ENCODE peak calls at places on chromosome 9, in six cellular contexts. C is aorta, Y is transverse colon, Q is pancreas, Z is mesenchymal stem cell, S is tibial nerve. O is an unnamed sample. For H3K9me3, the result is how much of the 10 kb centered on the place peaks cover.

GRCh38 chr9:68775003-68775730 is 70.1 kb downstream of the PIP5K1B start:
- DNase-seq in C (no peak), Y (no peak), Q (no peak), Z (peak), S (no peak), O (no peak)

GRCh38 chr9:72753261-72753893 is 199.5 kb downstream of the ALDH1A1 start:
- DNase-seq in C (no peak), Y (no peak), Q (no peak), Z (peak), S (no peak), O (no peak)

GRCh38 chr9:133953976-133954709 is 38.0 kb downstream of the VAV2 start:
- DNase-seq in C (peak), Y (no peak), Q (peak), Z (no peak), S (no peak), O (no peak)

GRCh38 chr9:92180669-92181181 is 65.5 kb upstream of the SPTLC1 start:
- DNase-seq in C (no peak), Y (no peak), Q (no peak), Z (peak), S (no peak), O (no peak)

GRCh38 chr9:82363666-82364065 is 375.1 kb downstream of the SPATA31D1 start:
- DNase-seq in C (no peak), Y (no peak), Q (no peak), Z (no peak), S (no peak), O (no peak)

GRCh38 chr9:126123927-126124326 is 202.7 kb upstream of the MVB12B start:
- DNase-seq in C (no peak), Y (no peak), Q (no peak), Z (no peak), S (no peak), O (no peak)

GRCh38 chr9:93902780-93903655 is 52.1 kb downstream of the BARX1 start:
- DNase-seq in C (peak), Y (peak), Q (no peak), Z (no peak), S (no peak), O (no peak)

GRCh38 chr9:89430995-89431394 is 66.9 kb downstream of the SEMA4D start:
- DNase-seq in C (no peak), Y (peak), Q (no peak), Z (no peak), S (no peak), O (no peak)

GRCh38 chr9:14340536-14340935 is 26.6 kb upstream of the NFIB start:
- DNase-seq in C (no peak), Y (no peak), Q (no peak), Z (no peak), S (no peak), O (no peak)

GRCh38 chr9:5493597-5494511 is 16.5 kb upstream of the PDCD1LG2 start:
- DNase-seq in C (no peak), Y (peak), Q (no peak), Z (peak), S (peak), O (no peak)

GRCh38 chr9:70006299-70006698 is 37.3 kb upstream of the MAMDC2 start:
- DNase-seq in C (no peak), Y (no peak), Q (no peak), Z (no peak), S (no peak), O (no peak)

GRCh38 chr9:131578778-131579504 is 33.6 kb downstream of the PRRT1B start:
- DNase-seq in C (peak), Y (peak), Q (peak), Z (no peak), S (no peak), O (no peak)

GRCh38 chr9:108634669-108635462 is 220.9 kb downstream of the ACTL7B start:
- DNase-seq in C (no peak), Y (no peak), Q (no peak), Z (no peak), S (no peak), O (no peak)

GRCh38 chr9:77957652-77958051 is 74.0 kb downstream of the GNAQ start:
- DNase-seq in C (no peak), Y (no peak), Q (no peak), Z (no peak), S (no peak), O (no peak)

GRCh38 chr9:12775963-12776774 is 1.3 kb downstream of the LURAP1L start:
- DNase-seq in C (peak), Y (peak), Q (peak), Z (peak), S (peak), O (no peak)

GRCh38 chr9:132481467-132481866 is 71.5 kb downstream of the CFAP77 start:
- DNase-seq in C (no peak), Y (no peak), Q (no peak), Z (no peak), S (no peak), O (no peak)

GRCh38 chr9:128628471-128629048 is 28.1 kb downstream of the DYNC2I2 start:
- DNase-seq in C (peak), Y (peak), Q (peak), Z (no peak), S (peak), O (no peak)

GRCh38 chr9:97703437-97704326 is 6.5 kb upstream of the XPA start:
- DNase-seq in C (no peak), Y (no peak), Q (no peak), Z (peak), S (no peak), O (no peak)

GRCh38 chr9:89864731-89865130 is 259.9 kb downstream of the GADD45G start:
- DNase-seq in C (peak), Y (no peak), Q (no peak), Z (no peak), S (no peak), O (no peak)

GRCh38 chr9:18493361-18494015 is 19.5 kb downstream of the ADAMTSL1 start:
- DNase-seq in C (no peak), Y (no peak), Q (no peak), Z (peak), S (no peak), O (no peak)

GRCh38 chr9:106035810-106036209 is 341.5 kb downstream of the TMEM38B start:
- DNase-seq in C (no peak), Y (no peak), Q (no peak), Z (no peak), S (no peak), O (no peak)

GRCh38 chr9:36914212-36914577 is 119.9 kb downstream of the PAX5 start:
- DNase-seq in C (no peak), Y (no peak), Q (no peak), Z (no peak), S (no peak), O (no peak)

GRCh38 chr9:126112135-126112720 is 214.4 kb upstream of the MVB12B start:
- DNase-seq in C (no peak), Y (peak), Q (no peak), Z (no peak), S (no peak), O (no peak)

GRCh38 chr9:86925686-86926085 is 21.6 kb downstream of the GAS1 start:
- DNase-seq in C (no peak), Y (no peak), Q (no peak), Z (no peak), S (no peak), O (no peak)

GRCh38 chr9:93669116-93669957 is 93.0 kb downstream of the PHF2 start:
- DNase-seq in C (peak), Y (peak), Q (peak), Z (peak), S (no peak), O (peak)

GRCh38 chr9:110452227-110452801 is 114.7 kb upstream of the TXNDC8 start:
- DNase-seq in C (no peak), Y (no peak), Q (no peak), Z (peak), S (no peak), O (no peak)

GRCh38 chr9:70574222-70574837 is 159.9 kb upstream of the KLF9 start:
- DNase-seq in C (no peak), Y (no peak), Q (no peak), Z (peak), S (peak), O (no peak)

GRCh38 chr9:35741740-35742139 is 7.3 kb downstream of the GBA2 start:
- DNase-seq in C (no peak), Y (no peak), Q (no peak), Z (no peak), S (no peak), O (no peak)

GRCh38 chr9:128081052-128081451 is 13.0 kb downstream of the SLC25A25 start:
- DNase-seq in C (no peak), Y (no peak), Q (peak), Z (peak), S (peak), O (no peak)

GRCh38 chr9:121550569-121551512 is 51.2 kb upstream of the GGTA1 start:
- DNase-seq in C (peak), Y (peak), Q (peak), Z (peak), S (peak), O (peak)

GRCh38 chr9:123406016-123406415 is 50.0 kb downstream of the CRB2 start:
- DNase-seq in C (no peak), Y (no peak), Q (no peak), Z (no peak), S (no peak), O (no peak)

GRCh38 chr9:134662143-134662876 is 20.7 kb downstream of the COL5A1 start:
- DNase-seq in C (peak), Y (peak), Q (no peak), Z (peak), S (peak), O (no peak)

GRCh38 chr9:91245432-91246313 is 116.0 kb downstream of the AUH start:
- DNase-seq in C (no peak), Y (no peak), Q (no peak), Z (no peak), S (no peak), O (no peak)

GRCh38 chr9:83511051-83511450 is 27.1 kb downstream of the FRMD3 start:
- DNase-seq in C (no peak), Y (no peak), Q (no peak), Z (peak), S (no peak), O (no peak)

GRCh38 chr9:100472725-100473261 is at the start of gene TMEFF1:
- DNase-seq in C (peak), Y (peak), Q (peak), Z (peak), S (no peak), O (peak)

GRCh38 chr9:72882117-72882775 is 70.6 kb downstream of the ALDH1A1 start:
- DNase-seq in C (peak), Y (peak), Q (no peak), Z (no peak), S (no peak), O (no peak)

GRCh38 chr9:133839822-133840329 is 101.7 kb upstream of the SARDH start:
- DNase-seq in C (no peak), Y (no peak), Q (peak), Z (peak), S (peak), O (no peak)

GRCh38 chr9:83708515-83709158 is 879 bp upstream of the UBQLN1 start:
- DNase-seq in C (peak), Y (peak), Q (peak), Z (peak), S (peak), O (peak)

GRCh38 chr9:98892296-98892695 is 51.4 kb upstream of the COL15A1 start:
- DNase-seq in C (no peak), Y (no peak), Q (no peak), Z (peak), S (no peak), O (no peak)

GRCh38 chr9:137947012-137947411 is 69.4 kb downstream of the CACNA1B start:
- DNase-seq in C (no peak), Y (no peak), Q (no peak), Z (no peak), S (no peak), O (no peak)
- H3K9me3 ChIP-seq in C (under half), Y (under half), Q (under half), Z (under half), S (under half), O (under half)

GRCh38 chr9:40928803-40929487 is 199.5 kb downstream of the FOXD4L6 start:
- DNase-seq in C (no peak), Y (no peak), Q (no peak), Z (no peak), S (no peak), O (no peak)
- H3K9me3 ChIP-seq in C (under half), Y (half or more), Q (under half), Z (half or more), S (under half), O (half or more)

DNA sequence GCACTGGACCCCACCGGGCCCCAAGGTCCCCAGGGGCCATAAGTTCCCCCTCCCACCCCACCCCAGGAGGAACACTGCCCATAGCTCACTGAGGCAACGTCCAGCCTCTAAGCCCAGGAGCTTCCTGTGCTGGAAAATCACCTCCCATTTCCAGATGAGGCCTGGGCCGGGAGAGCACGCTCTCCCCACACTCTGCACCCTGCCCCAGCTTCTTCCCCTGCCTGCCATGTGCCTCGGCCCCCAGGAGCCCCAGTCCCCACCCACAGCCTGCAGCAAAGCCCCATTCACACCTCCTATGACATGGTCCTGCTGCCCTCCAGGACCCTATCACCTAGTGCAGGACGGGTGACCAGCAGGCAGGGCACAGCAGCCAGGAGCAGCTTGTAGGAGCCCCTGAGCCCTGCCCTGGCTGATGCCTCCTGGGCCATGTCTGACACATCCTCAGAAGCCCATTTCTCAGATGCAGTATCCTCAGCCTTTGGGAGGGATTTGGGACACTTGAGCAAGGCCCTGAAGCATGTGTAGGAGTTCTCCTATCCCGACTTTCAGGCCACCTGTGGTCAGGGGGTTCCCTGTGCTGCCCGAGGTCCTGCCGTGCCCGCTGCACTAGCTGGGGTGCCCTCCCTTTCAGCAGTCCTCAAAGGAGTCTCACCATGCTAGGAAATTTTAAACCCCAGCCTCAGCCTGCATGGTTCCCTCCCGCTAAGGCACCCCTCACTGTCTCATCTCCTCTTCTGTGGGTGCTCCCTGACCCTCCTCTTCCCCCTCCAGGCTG is 119.4 kb upstream of the FOXD4L5 start:
- DNase-seq in C (peak), Y (no peak), Q (no peak), Z (no peak), S (no peak), O (no peak)
- H3K9me3 ChIP-seq in C (under half), Y (under half), Q (under half), Z (under half), S (under half), O (under half)

DNA sequence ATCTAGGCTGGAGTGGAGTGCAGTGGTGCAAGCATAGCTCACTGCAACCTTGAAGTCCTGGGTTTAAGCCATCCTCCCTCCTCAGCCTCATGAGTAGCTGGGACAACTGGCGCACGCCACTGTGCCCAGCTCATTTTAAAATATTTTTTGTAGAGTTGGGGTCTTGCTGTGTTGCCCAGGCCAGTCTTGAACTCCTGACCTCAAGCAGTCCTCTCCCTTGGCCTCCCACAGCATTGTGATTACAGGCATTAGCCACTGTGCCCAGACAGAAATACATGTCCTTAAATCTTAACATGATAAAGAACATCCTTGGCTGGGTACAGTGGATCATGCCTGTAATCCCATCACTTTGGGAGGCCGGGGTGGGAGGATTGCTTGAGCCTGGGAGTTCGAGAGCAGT is 6.7 kb downstream of the ZNF483 start:
- DNase-seq in C (no peak), Y (no peak), Q (no peak), Z (no peak), S (no peak), O (no peak)
- H3K9me3 ChIP-seq in C (under half), Y (under half), Q (under half), Z (half or more), S (under half), O (under half)

GRCh38 chr9:61670616-61671015 is 480.8 kb downstream of the SPATA31A7 start:
- DNase-seq in C (peak), Y (peak), Q (no peak), Z (no peak), S (no peak), O (no peak)

GRCh38 chr9:61671276-61671973 is 481.6 kb downstream of the SPATA31A7 start:
- DNase-seq in C (peak), Y (peak), Q (peak), Z (no peak), S (no peak), O (no peak)

GRCh38 chr9:61667559-61668121 is 477.8 kb downstream of the SPATA31A7 start:
- DNase-seq in C (peak), Y (peak), Q (peak), Z (no peak), S (no peak), O (no peak)

GRCh38 chr9:61668846-61669245 is 479.0 kb downstream of the SPATA31A7 start:
- DNase-seq in C (peak), Y (no peak), Q (peak), Z (no peak), S (no peak), O (no peak)

DNA sequence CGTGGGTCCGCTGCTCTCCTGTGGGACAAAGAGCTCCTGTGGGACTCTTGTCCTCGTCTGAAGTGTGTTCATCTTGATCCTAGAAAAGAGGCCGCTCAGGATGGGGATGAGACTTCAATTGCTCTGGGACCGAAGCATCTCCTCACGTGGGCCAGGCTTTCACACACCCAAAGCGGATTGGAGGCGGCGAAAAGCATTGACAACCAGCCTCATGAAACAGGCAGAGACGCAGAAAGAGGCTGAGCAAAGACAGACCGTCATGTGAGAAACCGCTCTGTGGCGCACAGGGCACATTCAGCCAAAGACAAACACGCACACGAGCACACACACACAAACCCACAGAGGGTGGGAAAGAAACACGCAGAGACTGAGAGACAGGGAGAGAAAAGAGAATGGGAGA is 479.5 kb downstream of the SPATA31A7 start:
- DNase-seq in C (no peak), Y (peak), Q (no peak), Z (no peak), S (no peak), O (no peak)
- H3K9me3 ChIP-seq in C (under half), Y (under half), Q (under half), Z (under half), S (under half), O (under half)

GRCh38 chr9:1198085-1198484 is 147.9 kb downstream of the DMRT2 start:
- DNase-seq in C (no peak), Y (no peak), Q (no peak), Z (no peak), S (no peak), O (no peak)
- H3K9me3 ChIP-seq in C (under half), Y (under half), Q (under half), Z (under half), S (under half), O (under half)

DNA sequence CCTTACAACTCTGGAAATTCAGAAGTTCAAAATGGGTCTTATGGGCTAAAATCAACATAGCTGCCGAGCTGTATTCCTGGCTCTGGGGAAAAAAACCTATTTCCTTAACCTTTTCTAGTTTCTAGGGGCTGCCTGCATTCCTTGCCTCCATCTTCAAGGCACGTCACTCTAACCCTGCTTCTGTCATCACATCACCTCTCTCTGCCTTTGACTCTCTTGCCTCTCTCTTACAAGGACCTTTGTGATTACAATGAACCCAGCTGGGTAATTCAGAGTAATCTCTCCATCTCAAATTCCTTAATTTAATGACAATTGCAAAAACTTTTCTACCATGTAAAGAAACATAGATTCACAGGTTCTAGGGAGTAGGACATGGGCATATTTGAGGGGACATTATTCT is 103.1 kb upstream of the SMC2 start:
- DNase-seq in C (no peak), Y (no peak), Q (no peak), Z (no peak), S (no peak), O (no peak)
- H3K9me3 ChIP-seq in C (under half), Y (under half), Q (under half), Z (under half), S (under half), O (under half)

DNA sequence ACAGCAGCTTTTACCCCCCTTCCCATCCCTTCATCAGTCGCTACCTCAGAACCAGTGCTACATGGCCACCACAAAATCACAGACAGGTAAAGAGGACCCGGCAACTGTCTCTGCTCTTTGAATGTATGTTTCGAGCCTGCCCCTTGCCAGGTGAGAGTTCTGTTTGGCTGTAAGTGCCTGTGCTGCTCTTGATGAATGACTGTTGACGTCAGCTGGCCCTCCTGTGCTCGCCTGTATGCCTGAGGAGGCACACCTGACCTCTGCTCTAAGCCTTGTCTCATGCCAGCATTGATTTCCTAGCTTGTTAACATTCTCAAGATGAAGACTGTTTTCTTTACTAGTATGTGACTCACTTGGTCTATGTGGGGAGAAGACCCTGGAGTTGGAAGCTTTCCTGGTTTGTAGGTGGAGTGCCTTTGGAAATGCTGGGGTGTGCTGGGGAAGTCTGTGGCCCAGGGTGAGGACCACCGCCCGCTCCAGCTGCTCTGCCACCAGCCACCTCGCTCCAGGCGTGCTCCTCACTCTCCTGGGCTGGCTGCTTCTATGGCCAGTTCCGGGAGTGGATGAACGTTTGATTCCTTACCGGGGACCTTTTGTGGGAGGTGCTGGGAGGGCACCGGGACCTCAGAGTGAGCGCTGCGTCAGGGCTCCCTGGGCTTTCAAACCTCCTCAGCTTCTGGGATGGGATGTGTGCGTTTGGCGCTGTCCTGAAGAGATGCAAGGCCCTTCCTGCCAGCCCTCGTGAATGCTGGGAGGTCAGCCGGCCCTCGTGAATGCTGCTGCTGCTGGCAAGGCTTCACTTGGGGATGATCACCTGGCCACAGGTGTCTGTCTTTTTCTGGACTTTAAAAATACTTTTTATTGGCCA is 109.9 kb downstream of the EHMT1 start:
- DNase-seq in C (no peak), Y (no peak), Q (no peak), Z (no peak), S (no peak), O (no peak)
- H3K9me3 ChIP-seq in C (under half), Y (under half), Q (under half), Z (under half), S (under half), O (under half)

O was measured in T-helper 17 cell.